ENCODE peak calls at places on chromosomes 6 and 20, in eight cellular contexts. N is OCI-LY7; V is stimulated activated CD8-positive, alpha-beta memory T cell treated with anti-CD3 and anti-CD28 coated beads, Interleukin-12 subunit alpha, Interleukin-12 subunit beta, amount 100 ng/mL, for 4 hours; P is activated CD4-positive, alpha-beta T cell treated with anti-CD3 and anti-CD28 coated beads, Interleukin-2, amount 50 U/mL, for 1 hour; S is RCC 7860; J is activated T-cell treated with anti-CD3 and anti-CD28 coated beads, Interleukin-2, amount 50 U/mL, for 72 hours; K is ACHN; Z is AG08395. F is an unnamed sample.

GRCh38 chr6:20918868-20919267 is 384.6 kb downstream of the CDKAL1 start:
- DNase-seq in Z (no peak), P (no peak), N (no peak), V (no peak), J (no peak), K (no peak), S (no peak), F (no peak)

GRCh38 chr6:44201638-44202303 is 15.0 kb upstream of the MYMX start:
- DNase-seq in S (no peak), K (no peak), J (no peak), Z (no peak), N (no peak), V (no peak), P (no peak), F (no peak)

GRCh38 chr6:85401186-85402062 is 48.5 kb upstream of the NT5E start:
- DNase-seq in N (no peak), Z (no peak), K (no peak), P (no peak), V (no peak), S (no peak), J (peak; percentile 8), F (no peak)

GRCh38 chr6:110041149-110041548 is 63.0 kb downstream of the GPR6 start:
- DNase-seq in V (no peak), S (no peak), N (no peak), J (no peak), K (no peak), P (no peak), Z (no peak), F (no peak)

GRCh38 chr6:145110109-145110508 is 625.2 kb downstream of the EPM2A start:
- DNase-seq in N (no peak), P (no peak), K (no peak), V (no peak), J (no peak), Z (no peak), S (no peak), F (no peak)

GRCh38 chr6:130202782-130203181 is 20.0 kb downstream of the SAMD3 start:
- DNase-seq in J (no peak), Z (no peak), S (no peak), K (no peak), P (no peak), N (no peak), V (no peak), F (no peak)

GRCh38 chr20:50190251-50191064 is at the start of gene CEBPB:
- DNase-seq in K (peak; percentile 80), S (peak; percentile 77), J (peak; percentile 93), V (peak; percentile 76), P (peak; percentile 81), N (peak; percentile 90), Z (peak; percentile 96), F (peak; percentile 88)

GRCh38 chr6:43265564-43265963 is 22.3 kb downstream of the TTBK1 start:
- DNase-seq in J (no peak), K (no peak), P (no peak), V (no peak), N (no peak), S (no peak), Z (no peak), F (no peak)

GRCh38 chr20:35339007-35339406 is 46.8 kb upstream of the FAM83C start:
- DNase-seq in P (no peak), J (no peak), N (no peak), V (no peak), K (peak; percentile 57), Z (peak; percentile 87), S (peak; percentile 75), F (peak; percentile 29)

GRCh38 chr6:43714311-43715055 is 26.9 kb upstream of the MRPS18A start:
- DNase-seq in V (no peak), N (peak; percentile 81), S (no peak), K (no peak), P (no peak), Z (peak; percentile 25), J (no peak), F (no peak)

GRCh38 chr6:53168516-53169257 is 20.0 kb upstream of the GCM1 start:
- DNase-seq in N (no peak), J (no peak), P (no peak), K (peak; percentile 62), Z (peak; percentile 65), V (no peak), S (peak; percentile 82), F (peak; percentile 40)

GRCh38 chr20:53021934-53022333 is 49.8 kb downstream of the TSHZ2 start:
- DNase-seq in N (no peak), P (no peak), Z (peak; percentile 23), K (no peak), J (peak; percentile 24), V (no peak), S (no peak), F (no peak)

GRCh38 chr6:167501831-167502385 is 177.0 kb downstream of the TTLL2 start:
- DNase-seq in V (no peak), P (no peak), K (peak; percentile 7), Z (no peak), J (no peak), S (no peak), N (no peak), F (peak; percentile 5)

GRCh38 chr6:156933201-156934053 is 156.2 kb downstream of the ARID1B start:
- DNase-seq in N (peak; percentile 58), P (no peak), K (no peak), Z (no peak), J (no peak), V (no peak), S (no peak), F (no peak)

F was measured in Caki2.